ENCODE peak calls at places on chromosomes 2 and 18, in eight cellular contexts. One of them, this sample, is unnamed.

GRCh38 chr2:172210599-172210998 is 107.9 kb upstream of the DLX2 start:
- DNase-seq in choroid plexus epithelial cell: no peak
- DNase-seq in DND-41: no peak
- DNase-seq in lower lobe of right lung: no peak
- DNase-seq in right lobe of liver: no peak
- DNase-seq in fibroblast of the aortic adventitia: no peak
- DNase-seq in adrenal gland: no peak
- DNase-seq in fibroblast of lung: no peak
- DNase-seq in this sample: no peak

GRCh38 chr2:25197336-25198208 is 29.2 kb upstream of the POMC start:
- DNase-seq in choroid plexus epithelial cell: no peak
- DNase-seq in DND-41: no peak
- DNase-seq in lower lobe of right lung: no peak
- DNase-seq in right lobe of liver: no peak
- DNase-seq in fibroblast of the aortic adventitia: no peak
- DNase-seq in adrenal gland: no peak
- DNase-seq in fibroblast of lung: no peak
- DNase-seq in this sample: peak

GRCh38 chr2:191303349-191304005 is 58.3 kb downstream of the MYO1B start:
- DNase-seq in choroid plexus epithelial cell: no peak
- DNase-seq in DND-41: no peak
- DNase-seq in lower lobe of right lung: no peak
- DNase-seq in right lobe of liver: no peak
- DNase-seq in fibroblast of the aortic adventitia: no peak
- DNase-seq in adrenal gland: no peak
- DNase-seq in fibroblast of lung: no peak
- DNase-seq in this sample: no peak

GRCh38 chr2:70371753-70372152 is 69.9 kb upstream of the FAM136A start:
- DNase-seq in choroid plexus epithelial cell: peak
- DNase-seq in DND-41: no peak
- DNase-seq in lower lobe of right lung: no peak
- DNase-seq in right lobe of liver: no peak
- DNase-seq in fibroblast of the aortic adventitia: peak
- DNase-seq in adrenal gland: no peak
- DNase-seq in fibroblast of lung: peak
- DNase-seq in this sample: peak

GRCh38 chr2:85705680-85706039 is 11.5 kb downstream of the GNLY start:
- DNase-seq in choroid plexus epithelial cell: peak
- DNase-seq in DND-41: no peak
- DNase-seq in lower lobe of right lung: peak
- DNase-seq in right lobe of liver: no peak
- DNase-seq in fibroblast of the aortic adventitia: peak
- DNase-seq in adrenal gland: peak
- DNase-seq in fibroblast of lung: peak
- DNase-seq in this sample: peak

GRCh38 chr2:100846716-100847115 is 26.8 kb downstream of the NPAS2 start:
- DNase-seq in choroid plexus epithelial cell: no peak
- DNase-seq in DND-41: no peak
- DNase-seq in lower lobe of right lung: no peak
- DNase-seq in right lobe of liver: no peak
- DNase-seq in fibroblast of the aortic adventitia: no peak
- DNase-seq in adrenal gland: no peak
- DNase-seq in fibroblast of lung: no peak
- DNase-seq in this sample: no peak

GRCh38 chr18:50034029-50034428 is 160.9 kb downstream of the MYO5B start:
- DNase-seq in choroid plexus epithelial cell: no peak
- DNase-seq in DND-41: no peak
- DNase-seq in lower lobe of right lung: no peak
- DNase-seq in right lobe of liver: no peak
- DNase-seq in fibroblast of the aortic adventitia: no peak
- DNase-seq in adrenal gland: no peak
- DNase-seq in fibroblast of lung: no peak
- DNase-seq in this sample: no peak

GRCh38 chr2:224410946-224411561 is 9.1 kb upstream of the FAM124B start:
- DNase-seq in choroid plexus epithelial cell: no peak
- DNase-seq in DND-41: no peak
- DNase-seq in lower lobe of right lung: no peak
- DNase-seq in right lobe of liver: no peak
- DNase-seq in fibroblast of the aortic adventitia: peak
- DNase-seq in adrenal gland: no peak
- DNase-seq in fibroblast of lung: no peak
- DNase-seq in this sample: peak

DNA sequence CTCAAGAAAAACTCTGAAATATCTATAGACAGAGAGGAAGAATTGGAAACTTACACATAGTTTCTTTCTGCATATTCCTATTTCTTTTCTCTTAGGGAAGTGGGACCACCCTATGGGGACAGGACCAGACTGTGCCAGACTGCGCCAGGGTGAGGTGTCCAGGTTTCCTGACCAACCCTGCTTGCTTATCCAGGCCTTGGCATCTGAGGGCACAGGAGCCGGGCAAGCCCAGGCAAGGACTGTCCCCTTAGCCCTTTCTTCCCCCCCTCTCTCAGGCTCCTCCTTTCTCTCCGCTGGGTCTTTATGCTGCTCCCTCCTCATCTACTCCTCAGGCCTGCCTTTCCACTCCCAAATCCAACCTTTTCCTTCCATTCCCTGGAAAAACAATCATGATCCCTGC is 27.1 kb downstream of the MAIP1 start:
- DNase-seq in choroid plexus epithelial cell: no peak
- DNase-seq in DND-41: no peak
- DNase-seq in lower lobe of right lung: no peak
- DNase-seq in right lobe of liver: no peak
- DNase-seq in fibroblast of the aortic adventitia: no peak
- DNase-seq in adrenal gland: no peak
- DNase-seq in fibroblast of lung: no peak
- DNase-seq in this sample: no peak
- H3K4me3 ChIP-seq in choroid plexus epithelial cell: no peak
- H3K4me3 ChIP-seq in DND-41: no peak
- H3K4me3 ChIP-seq in lower lobe of right lung: no peak
- H3K4me3 ChIP-seq in right lobe of liver: no peak
- H3K4me3 ChIP-seq in fibroblast of the aortic adventitia: no peak
- H3K4me3 ChIP-seq in adrenal gland: no peak
- H3K4me3 ChIP-seq in fibroblast of lung: no peak
- H3K4me3 ChIP-seq in this sample: no peak

DNA sequence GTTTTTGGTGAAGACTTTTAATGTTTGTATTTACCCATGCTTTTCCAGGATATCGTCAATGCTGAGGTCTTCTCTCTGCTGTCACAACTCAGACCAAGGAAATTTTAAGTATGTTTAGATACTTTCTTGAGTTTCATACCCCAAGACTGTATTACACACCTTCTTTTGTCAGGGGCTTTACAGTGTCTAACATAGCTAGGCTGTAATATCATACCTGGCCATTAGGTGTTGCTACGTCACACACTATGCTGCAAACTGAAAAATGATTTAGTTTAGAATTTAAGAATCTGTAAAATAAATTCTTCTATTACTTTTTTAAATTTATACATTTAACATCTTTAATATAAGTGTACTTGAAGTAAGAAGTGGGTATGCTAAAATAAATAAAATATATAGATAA is 358.4 kb upstream of the NRP2 start:
- DNase-seq in choroid plexus epithelial cell: peak
- DNase-seq in DND-41: no peak
- DNase-seq in lower lobe of right lung: no peak
- DNase-seq in right lobe of liver: no peak
- DNase-seq in fibroblast of the aortic adventitia: peak
- DNase-seq in adrenal gland: no peak
- DNase-seq in fibroblast of lung: peak
- DNase-seq in this sample: peak
- TF ChIP-seq CTCF in choroid plexus epithelial cell: peak
- TF ChIP-seq CTCF in DND-41: peak
- TF ChIP-seq CTCF in lower lobe of right lung: no peak
- TF ChIP-seq CTCF in right lobe of liver: peak
- TF ChIP-seq CTCF in fibroblast of the aortic adventitia: peak
- TF ChIP-seq CTCF in adrenal gland: peak
- TF ChIP-seq CTCF in fibroblast of lung: peak
- TF ChIP-seq CTCF in this sample: peak

DNA sequence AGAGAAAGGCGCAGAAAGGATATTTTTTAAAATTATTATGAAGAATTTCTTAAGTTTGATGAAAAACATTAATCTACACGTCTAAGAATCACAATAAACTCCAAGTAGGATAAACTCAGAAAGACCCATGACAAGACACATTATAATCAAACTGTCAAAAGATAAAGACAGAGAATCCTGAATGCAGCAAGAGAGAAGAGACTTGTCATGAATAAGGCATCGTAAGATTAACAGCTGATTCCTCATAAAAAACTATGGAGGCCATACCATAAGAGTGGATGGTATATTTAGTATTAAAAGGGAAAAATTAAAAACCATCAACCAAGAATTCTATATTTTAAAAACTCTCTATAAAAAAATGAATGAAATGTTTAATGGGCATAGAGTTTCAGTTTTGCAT is 39.1 kb downstream of the SRBD1 start:
- DNase-seq in choroid plexus epithelial cell: no peak
- DNase-seq in DND-41: no peak
- DNase-seq in lower lobe of right lung: no peak
- DNase-seq in right lobe of liver: no peak
- DNase-seq in fibroblast of the aortic adventitia: no peak
- DNase-seq in adrenal gland: no peak
- DNase-seq in fibroblast of lung: no peak
- DNase-seq in this sample: no peak
- H3K4me3 ChIP-seq in choroid plexus epithelial cell: no peak
- H3K4me3 ChIP-seq in DND-41: no peak
- H3K4me3 ChIP-seq in lower lobe of right lung: no peak
- H3K4me3 ChIP-seq in right lobe of liver: no peak
- H3K4me3 ChIP-seq in fibroblast of the aortic adventitia: no peak
- H3K4me3 ChIP-seq in adrenal gland: no peak
- H3K4me3 ChIP-seq in fibroblast of lung: no peak
- H3K4me3 ChIP-seq in this sample: no peak

DNA sequence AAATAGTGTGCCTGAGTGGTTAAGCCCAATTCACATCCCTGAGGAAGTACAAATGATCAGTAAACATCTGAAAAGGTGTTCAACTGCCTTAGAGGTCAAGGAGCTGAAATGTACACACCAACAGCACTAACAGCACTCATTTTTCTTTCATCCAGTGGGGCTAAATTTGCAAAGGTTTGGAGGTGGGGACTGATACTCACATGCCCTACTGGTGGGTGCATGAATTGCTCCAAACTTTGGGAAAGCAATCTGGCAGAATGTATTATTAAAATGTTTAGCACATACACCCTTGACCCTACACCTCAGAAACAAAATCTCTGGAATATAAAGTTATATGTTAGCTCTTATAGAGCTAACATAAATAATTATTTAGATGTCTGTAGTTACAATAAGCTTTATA is 19.0 kb upstream of the FAM178B start:
- DNase-seq in choroid plexus epithelial cell: peak
- DNase-seq in DND-41: no peak
- DNase-seq in lower lobe of right lung: no peak
- DNase-seq in right lobe of liver: no peak
- DNase-seq in fibroblast of the aortic adventitia: no peak
- DNase-seq in adrenal gland: no peak
- DNase-seq in fibroblast of lung: peak
- DNase-seq in this sample: no peak
- TF ChIP-seq CTCF in choroid plexus epithelial cell: peak
- TF ChIP-seq CTCF in DND-41: peak
- TF ChIP-seq CTCF in lower lobe of right lung: no peak
- TF ChIP-seq CTCF in right lobe of liver: no peak
- TF ChIP-seq CTCF in fibroblast of the aortic adventitia: peak
- TF ChIP-seq CTCF in adrenal gland: peak
- TF ChIP-seq CTCF in fibroblast of lung: peak
- TF ChIP-seq CTCF in this sample: peak

GRCh38 chr2:10045561-10046355 is 2.4 kb downstream of the KLF11 start:
- DNase-seq in choroid plexus epithelial cell: no peak
- DNase-seq in DND-41: no peak
- DNase-seq in lower lobe of right lung: peak
- DNase-seq in right lobe of liver: peak
- DNase-seq in fibroblast of the aortic adventitia: peak
- DNase-seq in adrenal gland: peak
- DNase-seq in fibroblast of lung: no peak
- DNase-seq in this sample: no peak

GRCh38 chr2:10042301-10043161 is 819 bp upstream of the KLF11 start:
- DNase-seq in choroid plexus epithelial cell: peak
- DNase-seq in DND-41: no peak
- DNase-seq in lower lobe of right lung: peak
- DNase-seq in right lobe of liver: peak
- DNase-seq in fibroblast of the aortic adventitia: peak
- DNase-seq in adrenal gland: peak
- DNase-seq in fibroblast of lung: peak
- DNase-seq in this sample: peak

GRCh38 chr2:10043256-10043905 is at the start of gene KLF11:
- DNase-seq in choroid plexus epithelial cell: peak
- DNase-seq in DND-41: no peak
- DNase-seq in lower lobe of right lung: peak
- DNase-seq in right lobe of liver: peak
- DNase-seq in fibroblast of the aortic adventitia: peak
- DNase-seq in adrenal gland: peak
- DNase-seq in fibroblast of lung: peak
- DNase-seq in this sample: peak

GRCh38 chr2:10041711-10042110 is 1.6 kb upstream of the KLF11 start:
- DNase-seq in choroid plexus epithelial cell: no peak
- DNase-seq in DND-41: no peak
- DNase-seq in lower lobe of right lung: peak
- DNase-seq in right lobe of liver: no peak
- DNase-seq in fibroblast of the aortic adventitia: no peak
- DNase-seq in adrenal gland: no peak
- DNase-seq in fibroblast of lung: no peak
- DNase-seq in this sample: no peak

GRCh38 chr2:10043906-10044601 is 704 bp downstream of the KLF11 start:
- DNase-seq in choroid plexus epithelial cell: peak
- DNase-seq in DND-41: no peak
- DNase-seq in lower lobe of right lung: peak
- DNase-seq in right lobe of liver: peak
- DNase-seq in fibroblast of the aortic adventitia: peak
- DNase-seq in adrenal gland: peak
- DNase-seq in fibroblast of lung: peak
- DNase-seq in this sample: peak
- H3K4me3 ChIP-seq in choroid plexus epithelial cell: peak
- H3K4me3 ChIP-seq in DND-41: no peak
- H3K4me3 ChIP-seq in lower lobe of right lung: peak
- H3K4me3 ChIP-seq in right lobe of liver: peak
- H3K4me3 ChIP-seq in fibroblast of the aortic adventitia: peak
- H3K4me3 ChIP-seq in adrenal gland: no peak
- H3K4me3 ChIP-seq in fibroblast of lung: peak
- H3K4me3 ChIP-seq in this sample: peak